ENCODE peak calls at places on chromosomes 4 and X, in five cellular contexts. One of them, this sample, is unnamed.
A peak's percentile ranks its signal among the peaks of the same experiment; 100 is the strongest.

GRCh38 chr4:85732124-85732523 is 257.2 kb downstream of the ARHGAP24 start:
- DNase-seq in HepG2: no peak
- DNase-seq in transverse colon: no peak
- DNase-seq in K562: no peak
- DNase-seq in CD8-positive, alpha-beta T cell: no peak
- DNase-seq in this sample: no peak

GRCh38 chr4:113347245-113347644 is 297.8 kb downstream of the ANK2 start:
- DNase-seq in HepG2: no peak
- DNase-seq in transverse colon: no peak
- DNase-seq in K562: no peak
- DNase-seq in CD8-positive, alpha-beta T cell: no peak
- DNase-seq in this sample: peak; percentile 5

GRCh38 chr4:172543249-172543648 is 625.4 kb upstream of the GALNT7 start:
- DNase-seq in HepG2: no peak
- DNase-seq in transverse colon: no peak
- DNase-seq in K562: no peak
- DNase-seq in CD8-positive, alpha-beta T cell: no peak
- DNase-seq in this sample: no peak

GRCh38 chr4:113052379-113052951 is 3.0 kb downstream of the ANK2 start:
- DNase-seq in HepG2: no peak
- DNase-seq in transverse colon: no peak
- DNase-seq in K562: no peak
- DNase-seq in CD8-positive, alpha-beta T cell: no peak
- DNase-seq in this sample: peak; percentile 86

GRCh38 chrX:50198348-50198747 is 2.5 kb downstream of the AKAP4 start:
- DNase-seq in HepG2: no peak
- DNase-seq in transverse colon: no peak
- DNase-seq in K562: peak; percentile 83
- DNase-seq in CD8-positive, alpha-beta T cell: no peak
- DNase-seq in this sample: no peak

GRCh38 chr4:5553801-5554200 is 154.6 kb downstream of the EVC2 start:
- DNase-seq in HepG2: no peak
- DNase-seq in transverse colon: no peak
- DNase-seq in K562: no peak
- DNase-seq in CD8-positive, alpha-beta T cell: no peak
- DNase-seq in this sample: no peak

GRCh38 chrX:152903589-152903988 is 5.7 kb downstream of the ZNF185 start:
- DNase-seq in HepG2: no peak
- DNase-seq in transverse colon: no peak
- DNase-seq in K562: no peak
- DNase-seq in CD8-positive, alpha-beta T cell: no peak
- DNase-seq in this sample: no peak

GRCh38 chrX:133005038-133005437 is 46.6 kb upstream of the HS6ST2 start:
- DNase-seq in HepG2: peak; percentile 3
- DNase-seq in transverse colon: no peak
- DNase-seq in K562: peak; percentile 7
- DNase-seq in CD8-positive, alpha-beta T cell: no peak
- DNase-seq in this sample: peak; percentile 5

GRCh38 chr4:91567594-91567993 is 736.2 kb upstream of the GRID2 start:
- DNase-seq in HepG2: no peak
- DNase-seq in transverse colon: no peak
- DNase-seq in K562: no peak
- DNase-seq in CD8-positive, alpha-beta T cell: no peak
- DNase-seq in this sample: no peak

DNA sequence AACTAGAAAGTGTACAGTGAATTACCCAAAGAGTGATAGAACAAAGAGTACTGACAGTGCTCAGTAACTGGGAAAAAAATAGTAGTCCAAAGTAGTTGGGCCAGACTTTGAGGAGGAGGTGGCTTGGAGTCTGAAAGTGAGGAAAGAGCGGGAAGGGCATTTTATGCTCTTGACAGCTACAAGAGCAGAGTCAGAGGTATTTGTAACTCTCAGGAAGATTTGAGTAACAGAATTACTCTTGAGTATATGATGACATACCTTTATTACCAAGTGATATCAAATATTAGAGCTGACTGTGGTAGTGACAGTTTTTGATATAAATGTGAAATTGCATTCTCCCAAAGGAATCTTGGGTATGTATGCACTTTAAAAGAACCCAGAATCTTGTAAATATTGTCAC is 2.2 kb downstream of the SLAIN2 start:
- DNase-seq in HepG2: no peak
- DNase-seq in transverse colon: no peak
- DNase-seq in K562: no peak
- DNase-seq in CD8-positive, alpha-beta T cell: no peak
- DNase-seq in this sample: no peak
- H3K4me3 ChIP-seq in HepG2: no peak overlapping the region
- H3K4me3 ChIP-seq in transverse colon: no peak overlapping the region
- H3K4me3 ChIP-seq in K562: peak overlapping the region; percentile 88
- H3K4me3 ChIP-seq in CD8-positive, alpha-beta T cell: no peak overlapping the region
- H3K4me3 ChIP-seq in this sample: peak overlapping the region; percentile 94

GRCh38 chrX:129346574-129346973 is 176.7 kb downstream of the SMARCA1 start:
- DNase-seq in HepG2: no peak
- DNase-seq in transverse colon: no peak
- DNase-seq in K562: no peak
- DNase-seq in CD8-positive, alpha-beta T cell: no peak
- DNase-seq in this sample: no peak

GRCh38 chrX:129347291-129347690 is 176.0 kb downstream of the SMARCA1 start:
- DNase-seq in HepG2: no peak
- DNase-seq in transverse colon: no peak
- DNase-seq in K562: no peak
- DNase-seq in CD8-positive, alpha-beta T cell: no peak
- DNase-seq in this sample: no peak
- TF ChIP-seq CTCF in HepG2: no peak
- TF ChIP-seq CTCF in transverse colon: no peak
- TF ChIP-seq CTCF in K562: no peak
- TF ChIP-seq CTCF in CD8-positive, alpha-beta T cell: no peak
- TF ChIP-seq CTCF in this sample: peak; percentile 10

DNA sequence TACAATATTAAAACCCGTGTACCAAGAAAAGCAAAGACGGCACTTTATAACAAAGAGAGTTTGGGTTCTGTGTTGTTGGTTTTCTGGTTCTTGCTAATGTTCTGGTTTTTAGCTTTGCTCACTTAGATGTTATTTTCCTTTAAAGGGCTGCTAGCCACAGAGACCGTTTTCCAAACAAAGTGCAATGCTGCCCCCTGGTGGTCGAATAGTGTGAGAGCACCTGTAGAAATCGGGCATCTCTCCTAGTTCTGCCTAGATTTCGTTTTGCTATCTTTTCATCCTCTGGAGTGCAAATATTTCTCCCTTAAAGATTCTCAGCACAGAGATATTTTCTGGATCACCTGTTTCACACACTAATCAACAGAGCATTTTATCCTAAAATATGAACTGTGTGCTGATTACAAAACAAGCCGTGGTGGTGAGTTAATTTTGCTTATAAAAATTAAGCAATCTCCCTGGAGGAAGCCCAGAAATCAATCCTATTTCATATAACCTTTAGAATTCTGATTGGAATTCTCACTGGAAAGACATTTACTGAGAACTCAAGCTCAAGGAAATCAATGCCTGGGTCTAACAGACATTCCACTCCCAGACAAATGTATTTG is 334.5 kb upstream of the NOCT start:
- DNase-seq in HepG2: peak; percentile 58
- DNase-seq in transverse colon: peak; percentile 77
- DNase-seq in K562: peak; percentile 68
- DNase-seq in CD8-positive, alpha-beta T cell: peak; percentile 51
- DNase-seq in this sample: peak; percentile 74
- H3K4me3 ChIP-seq in HepG2: no peak overlapping the region
- H3K4me3 ChIP-seq in transverse colon: no peak overlapping the region
- H3K4me3 ChIP-seq in K562: no peak overlapping the region
- H3K4me3 ChIP-seq in CD8-positive, alpha-beta T cell: no peak overlapping the region
- H3K4me3 ChIP-seq in this sample: no peak overlapping the region

DNA sequence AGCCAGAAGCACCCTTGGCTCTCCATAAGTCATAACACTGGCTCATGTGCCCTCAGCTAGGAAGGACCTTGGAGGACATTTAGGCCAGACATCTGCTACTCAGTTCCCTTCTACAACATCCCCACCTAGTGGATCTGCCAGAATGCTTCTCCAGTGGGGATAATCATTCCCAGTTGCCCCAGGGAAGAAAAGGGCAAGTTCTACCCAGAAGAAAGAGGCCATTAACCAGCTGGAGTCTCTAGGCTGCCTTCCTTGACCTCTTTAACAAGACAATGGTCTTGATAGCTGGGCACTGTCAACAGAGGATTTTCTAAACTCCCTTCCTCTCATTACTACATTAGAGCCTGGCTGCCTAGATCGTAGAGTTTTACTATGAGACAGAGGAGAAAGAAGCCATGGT is 42.0 kb downstream of the LGI2 start:
- DNase-seq in HepG2: peak; percentile 13
- DNase-seq in transverse colon: no peak
- DNase-seq in K562: no peak
- DNase-seq in CD8-positive, alpha-beta T cell: no peak
- DNase-seq in this sample: no peak
- TF ChIP-seq CTCF in HepG2: peak; percentile 53
- TF ChIP-seq CTCF in transverse colon: no peak
- TF ChIP-seq CTCF in K562: peak; percentile 26
- TF ChIP-seq CTCF in CD8-positive, alpha-beta T cell: no peak
- TF ChIP-seq CTCF in this sample: peak; percentile 59

GRCh38 chrX:1389993-1390285 is 2.0 kb downstream of the SLC25A6 start:
- DNase-seq in HepG2: no peak
- DNase-seq in transverse colon: no peak
- DNase-seq in K562: no peak
- DNase-seq in CD8-positive, alpha-beta T cell: no peak
- DNase-seq in this sample: no peak
- H3K4me3 ChIP-seq in HepG2: no peak overlapping the region
- H3K4me3 ChIP-seq in transverse colon: no peak overlapping the region
- H3K4me3 ChIP-seq in K562: peak overlapping the region; percentile 86
- H3K4me3 ChIP-seq in CD8-positive, alpha-beta T cell: no peak overlapping the region
- H3K4me3 ChIP-seq in this sample: no peak overlapping the region

DNA sequence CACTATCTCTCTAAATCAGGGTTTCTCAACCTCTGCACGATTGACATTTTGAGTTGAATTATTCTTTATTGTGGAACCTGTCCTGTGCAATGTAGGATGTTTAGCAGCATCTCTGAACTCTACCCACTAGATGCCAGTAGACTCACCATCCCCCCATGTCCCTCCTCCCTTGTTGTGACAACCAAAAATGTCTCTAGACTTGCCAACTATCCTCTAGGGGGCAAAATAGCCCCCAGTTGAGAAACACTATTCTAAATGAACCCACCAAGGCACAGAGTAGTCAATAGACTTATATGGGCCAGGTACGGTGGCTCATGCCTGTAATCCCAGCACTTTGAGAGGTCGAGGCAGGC is 49.1 kb upstream of the GAB1 start:
- DNase-seq in HepG2: no peak
- DNase-seq in transverse colon: no peak
- DNase-seq in K562: no peak
- DNase-seq in CD8-positive, alpha-beta T cell: no peak
- DNase-seq in this sample: no peak
- TF ChIP-seq CTCF in HepG2: no peak
- TF ChIP-seq CTCF in transverse colon: no peak
- TF ChIP-seq CTCF in K562: peak; percentile 22
- TF ChIP-seq CTCF in CD8-positive, alpha-beta T cell: no peak
- TF ChIP-seq CTCF in this sample: no peak

GRCh38 chr4:10105421-10105820 is 11.2 kb downstream of the WDR1 start:
- DNase-seq in HepG2: no peak
- DNase-seq in transverse colon: no peak
- DNase-seq in K562: no peak
- DNase-seq in CD8-positive, alpha-beta T cell: no peak
- DNase-seq in this sample: no peak
- H3K4me3 ChIP-seq in HepG2: no peak overlapping the region
- H3K4me3 ChIP-seq in transverse colon: no peak overlapping the region
- H3K4me3 ChIP-seq in K562: no peak overlapping the region
- H3K4me3 ChIP-seq in CD8-positive, alpha-beta T cell: no peak overlapping the region
- H3K4me3 ChIP-seq in this sample: no peak overlapping the region